ENCODE peak calls at places on chromosomes 6 and 20, in six cellular contexts. E, O, W, V, K and Z are unnamed samples.

GRCh38 chr6:37648465-37649330 is 49.0 kb downstream of the MDGA1 start:
- DNase-seq in W (no peak), E (peak; percentile 52), O (peak; percentile 98), V (no peak), K (no peak), Z (no peak)

GRCh38 chr20:33992145-33992922 is 1.4 kb upstream of the RALY start:
- DNase-seq in K (no peak), O (no peak), E (no peak), W (no peak), V (no peak), Z (no peak)

GRCh38 chr6:144334150-144334708 is 49.1 kb downstream of the UTRN start:
- DNase-seq in K (no peak), W (no peak), V (no peak), O (no peak), E (no peak), Z (no peak)

GRCh38 chr20:54108817-54109216 is 38.4 kb upstream of the BCAS1 start:
- DNase-seq in W (no peak), E (no peak), V (no peak), K (no peak), O (no peak), Z (no peak)

GRCh38 chr6:166459906-166460305 is 77.2 kb upstream of the MPC1 start:
- DNase-seq in E (no peak), O (no peak), K (no peak), W (no peak), V (no peak), Z (no peak)

GRCh38 chr6:130965657-130966056 is 97.4 kb downstream of the EPB41L2 start:
- DNase-seq in W (peak; percentile 37), K (no peak), E (no peak), O (no peak), V (no peak), Z (no peak)

GRCh38 chr6:82144007-82144851 is 103.3 kb downstream of the IBTK start:
- DNase-seq in W (peak; percentile 81), V (no peak), K (no peak), O (peak; percentile 6), E (no peak), Z (peak; percentile 94)

GRCh38 chr6:12280901-12281300 is 9.3 kb upstream of the EDN1 start:
- DNase-seq in K (no peak), V (no peak), E (no peak), O (no peak), W (no peak), Z (no peak)

GRCh38 chr6:157325069-157325805 is 1.9 kb upstream of the TMEM242 start:
- DNase-seq in K (no peak), O (no peak), W (peak; percentile 37), E (no peak), V (no peak), Z (no peak)

GRCh38 chr6:14149053-14149746 is 31.6 kb downstream of the CD83 start:
- DNase-seq in V (no peak), O (peak; percentile 67), E (no peak), K (no peak), W (no peak), Z (no peak)

GRCh38 chr6:6008648-6009421 is 2.1 kb upstream of the NRN1 start:
- DNase-seq in W (peak; percentile 34), V (peak; percentile 75), K (peak; percentile 69), O (peak; percentile 91), E (peak; percentile 79), Z (peak; percentile 96)

GRCh38 chr6:151436300-151436699 is 15.6 kb downstream of the RMND1 start:
- DNase-seq in K (no peak), W (no peak), V (no peak), E (no peak), O (no peak), Z (no peak)

GRCh38 chr6:82094166-82094806 is 153.3 kb downstream of the IBTK start:
- DNase-seq in O (no peak), K (no peak), E (no peak), W (no peak), V (no peak), Z (no peak)

GRCh38 chr6:130697661-130698535 is 129.3 kb upstream of the SMLR1 start:
- DNase-seq in E (no peak), V (peak; percentile 48), O (peak; percentile 56), K (peak; percentile 43), W (peak; percentile 50), Z (no peak)

GRCh38 chr6:131976545-131977061 is 25.4 kb upstream of the CCN2 start:
- DNase-seq in V (no peak), W (no peak), E (no peak), O (no peak), K (no peak), Z (no peak)

GRCh38 chr6:73180718-73181619 is 44.3 kb downstream of the KHDC1L start:
- DNase-seq in E (peak; percentile 38), O (peak; percentile 54), V (peak; percentile 57), K (no peak), W (peak; percentile 50), Z (peak; percentile 56)

GRCh38 chr20:51306521-51307358 is 235.8 kb downstream of the NFATC2 start:
- DNase-seq in V (peak; percentile 44), O (peak; percentile 92), W (peak; percentile 56), K (peak; percentile 83), E (peak; percentile 82), Z (peak; percentile 88)

GRCh38 chr20:36645998-36646397 is at the start of gene SLA2:
- DNase-seq in K (no peak), V (no peak), W (no peak), E (no peak), O (no peak), Z (no peak)

GRCh38 chr20:59908855-59909254 is 24.6 kb downstream of the SYCP2 start:
- DNase-seq in E (no peak), K (no peak), W (no peak), O (no peak), V (no peak), Z (no peak)

GRCh38 chr6:17432356-17432755 is 39.0 kb downstream of the CAP2 start:
- DNase-seq in K (no peak), E (no peak), W (no peak), V (no peak), O (no peak), Z (no peak)

GRCh38 chr6:139336488-139336887 is 38.0 kb downstream of the CITED2 start:
- DNase-seq in O (no peak), V (no peak), K (no peak), E (peak; percentile 60), W (no peak), Z (peak; percentile 57)

GRCh38 chr20:35791823-35792222 is 20.0 kb downstream of the PHF20 start:
- DNase-seq in W (peak; percentile 16), E (no peak), V (no peak), K (no peak), O (peak; percentile 50), Z (peak; percentile 11)

GRCh38 chr6:101403566-101403965 is 10.1 kb downstream of the GRIK2 start:
- DNase-seq in K (no peak), V (no peak), E (no peak), O (peak; percentile 83), W (peak; percentile 56), Z (no peak)

GRCh38 chr6:166485651-166486535 is 100.6 kb downstream of the RAMACL start:
- DNase-seq in E (no peak), V (no peak), W (no peak), O (peak; percentile 42), K (no peak), Z (no peak)

GRCh38 chr20:22446613-22447447 is 137.5 kb downstream of the FOXA2 start:
- DNase-seq in V (no peak), W (no peak), E (no peak), K (no peak), O (no peak), Z (no peak)

GRCh38 chr6:5968817-5969726 is 37.7 kb downstream of the NRN1 start:
- DNase-seq in W (no peak), O (peak; percentile 31), K (no peak), E (peak; percentile 79), V (no peak), Z (peak; percentile 92)

GRCh38 chr6:109963598-109964170 is 14.4 kb upstream of the GPR6 start:
- DNase-seq in K (no peak), O (no peak), W (no peak), E (no peak), V (no peak), Z (no peak)